ENCODE peak calls at places on chromosome 13, in seven cellular contexts. One of them, this sample, is unnamed. For H3K9me3, H3K36me3 and H3K27me3, the result is how much of the 10 kb centered on the place peaks cover.

GRCh38 chr13:100559886-100560285 is 28.7 kb downstream of the GGACT start:
- DNase-seq in CD4-positive, CD25-positive, alpha-beta regulatory T cell: no peak
- DNase-seq in breast epithelium: no peak
- DNase-seq in adrenal gland: no peak
- DNase-seq in neural progenitor cell: no peak
- DNase-seq in left ventricle myocardium inferior: no peak
- DNase-seq in IMR-90: no peak
- DNase-seq in this sample: no peak

GRCh38 chr13:64740493-64740892 is 2489.6 kb downstream of the PCDH9 start:
- DNase-seq in CD4-positive, CD25-positive, alpha-beta regulatory T cell: no peak
- DNase-seq in breast epithelium: no peak
- DNase-seq in adrenal gland: no peak
- DNase-seq in neural progenitor cell: no peak
- DNase-seq in left ventricle myocardium inferior: no peak
- DNase-seq in IMR-90: no peak
- DNase-seq in this sample: no peak

GRCh38 chr13:68170961-68171360 is 940.8 kb upstream of the PCDH9 start:
- DNase-seq in CD4-positive, CD25-positive, alpha-beta regulatory T cell: no peak
- DNase-seq in breast epithelium: no peak
- DNase-seq in adrenal gland: no peak
- DNase-seq in neural progenitor cell: no peak
- DNase-seq in left ventricle myocardium inferior: no peak
- DNase-seq in IMR-90: no peak
- DNase-seq in this sample: no peak

GRCh38 chr13:71477735-71478134 is 389.3 kb downstream of the DACH1 start:
- DNase-seq in CD4-positive, CD25-positive, alpha-beta regulatory T cell: no peak
- DNase-seq in breast epithelium: no peak
- DNase-seq in adrenal gland: no peak
- DNase-seq in neural progenitor cell: peak
- DNase-seq in left ventricle myocardium inferior: no peak
- DNase-seq in IMR-90: no peak
- DNase-seq in this sample: no peak

GRCh38 chr13:28282451-28282850 is 144.1 kb downstream of the PAN3 start:
- DNase-seq in CD4-positive, CD25-positive, alpha-beta regulatory T cell: no peak
- DNase-seq in breast epithelium: no peak
- DNase-seq in adrenal gland: no peak
- DNase-seq in neural progenitor cell: no peak
- DNase-seq in left ventricle myocardium inferior: no peak
- DNase-seq in IMR-90: no peak
- DNase-seq in this sample: no peak

GRCh38 chr13:101065314-101065713 is 351.0 kb downstream of the NALCN start:
- DNase-seq in CD4-positive, CD25-positive, alpha-beta regulatory T cell: no peak
- DNase-seq in breast epithelium: no peak
- DNase-seq in adrenal gland: no peak
- DNase-seq in neural progenitor cell: no peak
- DNase-seq in left ventricle myocardium inferior: no peak
- DNase-seq in IMR-90: no peak
- DNase-seq in this sample: no peak

GRCh38 chr13:45623516-45624090 is 8.1 kb upstream of the ERICH6B start:
- DNase-seq in CD4-positive, CD25-positive, alpha-beta regulatory T cell: peak
- DNase-seq in breast epithelium: no peak
- DNase-seq in adrenal gland: no peak
- DNase-seq in neural progenitor cell: peak
- DNase-seq in left ventricle myocardium inferior: no peak
- DNase-seq in IMR-90: peak
- DNase-seq in this sample: no peak

GRCh38 chr13:39600766-39601165 is 2.2 kb downstream of the LHFPL6 start:
- DNase-seq in CD4-positive, CD25-positive, alpha-beta regulatory T cell: no peak
- DNase-seq in breast epithelium: no peak
- DNase-seq in adrenal gland: no peak
- DNase-seq in neural progenitor cell: peak
- DNase-seq in left ventricle myocardium inferior: peak
- DNase-seq in IMR-90: no peak
- DNase-seq in this sample: no peak

GRCh38 chr13:72368031-72368430 is 359.4 kb downstream of the MZT1 start:
- DNase-seq in CD4-positive, CD25-positive, alpha-beta regulatory T cell: no peak
- DNase-seq in breast epithelium: no peak
- DNase-seq in adrenal gland: no peak
- DNase-seq in neural progenitor cell: no peak
- DNase-seq in left ventricle myocardium inferior: no peak
- DNase-seq in IMR-90: no peak
- DNase-seq in this sample: no peak

GRCh38 chr13:108662528-108662927 is 33.1 kb downstream of the MYO16 start:
- DNase-seq in CD4-positive, CD25-positive, alpha-beta regulatory T cell: no peak
- DNase-seq in breast epithelium: no peak
- DNase-seq in adrenal gland: no peak
- DNase-seq in neural progenitor cell: no peak
- DNase-seq in left ventricle myocardium inferior: no peak
- DNase-seq in IMR-90: no peak
- DNase-seq in this sample: no peak

GRCh38 chr13:89380101-89380500 is 1708.9 kb downstream of the SLITRK5 start:
- DNase-seq in CD4-positive, CD25-positive, alpha-beta regulatory T cell: no peak
- DNase-seq in breast epithelium: no peak
- DNase-seq in adrenal gland: no peak
- DNase-seq in neural progenitor cell: no peak
- DNase-seq in left ventricle myocardium inferior: no peak
- DNase-seq in IMR-90: no peak
- DNase-seq in this sample: peak

GRCh38 chr13:67308004-67308772 is 78.1 kb upstream of the PCDH9 start:
- DNase-seq in CD4-positive, CD25-positive, alpha-beta regulatory T cell: no peak
- DNase-seq in breast epithelium: no peak
- DNase-seq in adrenal gland: no peak
- DNase-seq in neural progenitor cell: no peak
- DNase-seq in left ventricle myocardium inferior: no peak
- DNase-seq in IMR-90: no peak
- DNase-seq in this sample: no peak

GRCh38 chr13:77299587-77299986 is 27.3 kb downstream of the MYCBP2 start:
- DNase-seq in CD4-positive, CD25-positive, alpha-beta regulatory T cell: no peak
- DNase-seq in breast epithelium: no peak
- DNase-seq in adrenal gland: no peak
- DNase-seq in neural progenitor cell: no peak
- DNase-seq in left ventricle myocardium inferior: no peak
- DNase-seq in IMR-90: no peak
- DNase-seq in this sample: no peak

GRCh38 chr13:36029171-36029570 is 102.0 kb downstream of the DCLK1 start:
- DNase-seq in CD4-positive, CD25-positive, alpha-beta regulatory T cell: no peak
- DNase-seq in breast epithelium: no peak
- DNase-seq in adrenal gland: no peak
- DNase-seq in neural progenitor cell: no peak
- DNase-seq in left ventricle myocardium inferior: no peak
- DNase-seq in IMR-90: peak
- DNase-seq in this sample: no peak

GRCh38 chr13:45370922-45371406 is 30.0 kb upstream of the TPT1 start:
- DNase-seq in CD4-positive, CD25-positive, alpha-beta regulatory T cell: peak
- DNase-seq in breast epithelium: peak
- DNase-seq in adrenal gland: peak
- DNase-seq in neural progenitor cell: peak
- DNase-seq in left ventricle myocardium inferior: peak
- DNase-seq in IMR-90: peak
- DNase-seq in this sample: peak

GRCh38 chr13:108895220-108895704 is 265.9 kb downstream of the MYO16 start:
- DNase-seq in CD4-positive, CD25-positive, alpha-beta regulatory T cell: peak
- DNase-seq in breast epithelium: no peak
- DNase-seq in adrenal gland: no peak
- DNase-seq in neural progenitor cell: peak
- DNase-seq in left ventricle myocardium inferior: no peak
- DNase-seq in IMR-90: peak
- DNase-seq in this sample: no peak

GRCh38 chr13:81395368-81395767 is 1054.4 kb upstream of the SPRY2 start:
- DNase-seq in CD4-positive, CD25-positive, alpha-beta regulatory T cell: no peak
- DNase-seq in breast epithelium: no peak
- DNase-seq in adrenal gland: no peak
- DNase-seq in neural progenitor cell: peak
- DNase-seq in left ventricle myocardium inferior: no peak
- DNase-seq in IMR-90: no peak
- DNase-seq in this sample: no peak

GRCh38 chr13:92549275-92549674 is 677.3 kb upstream of the GPC6 start:
- DNase-seq in CD4-positive, CD25-positive, alpha-beta regulatory T cell: no peak
- DNase-seq in breast epithelium: no peak
- DNase-seq in adrenal gland: no peak
- DNase-seq in neural progenitor cell: no peak
- DNase-seq in left ventricle myocardium inferior: no peak
- DNase-seq in IMR-90: no peak
- DNase-seq in this sample: no peak

DNA sequence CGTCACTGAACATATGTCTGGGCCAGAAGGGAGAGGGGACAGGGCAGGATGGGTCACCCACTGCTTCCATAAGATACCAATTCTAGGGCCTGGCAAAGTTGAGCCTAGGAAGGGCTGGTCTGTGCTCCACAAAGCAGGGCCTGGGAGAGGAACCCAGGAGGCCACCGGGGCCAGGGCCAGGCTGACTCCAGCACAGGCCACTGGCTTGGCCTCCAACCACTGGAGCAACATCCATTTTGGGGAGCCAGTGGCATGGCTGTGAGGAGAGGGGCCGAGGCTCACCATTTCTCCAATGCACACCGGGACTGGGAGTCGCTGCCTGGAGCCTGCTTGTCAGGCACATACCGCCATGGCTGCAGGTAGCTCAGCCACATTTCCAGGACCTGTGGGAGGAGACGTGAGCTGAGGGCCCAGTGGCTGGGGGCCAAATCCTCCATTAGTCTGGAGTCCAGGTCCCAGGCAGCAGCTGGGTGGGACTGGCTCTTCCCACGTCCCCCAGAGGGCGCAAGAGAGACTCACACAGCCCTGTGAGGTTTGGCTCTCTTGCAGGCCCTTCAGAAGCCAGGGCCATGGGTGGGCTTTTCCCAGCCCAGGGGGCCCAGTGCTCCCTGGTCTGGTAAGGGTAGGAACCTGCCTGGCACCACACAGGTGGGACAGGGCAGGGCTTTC is 27.7 kb downstream of the TUBA3C start:
- DNase-seq in CD4-positive, CD25-positive, alpha-beta regulatory T cell: peak
- DNase-seq in breast epithelium: no peak
- DNase-seq in adrenal gland: no peak
- DNase-seq in neural progenitor cell: no peak
- DNase-seq in left ventricle myocardium inferior: no peak
- DNase-seq in IMR-90: no peak
- DNase-seq in this sample: no peak
- H3K9me3 ChIP-seq in CD4-positive, CD25-positive, alpha-beta regulatory T cell: under half
- H3K9me3 ChIP-seq in breast epithelium: under half
- H3K9me3 ChIP-seq in adrenal gland: under half
- H3K9me3 ChIP-seq in neural progenitor cell: under half
- H3K9me3 ChIP-seq in left ventricle myocardium inferior: under half
- H3K9me3 ChIP-seq in IMR-90: half or more
- H3K9me3 ChIP-seq in this sample: under half

DNA sequence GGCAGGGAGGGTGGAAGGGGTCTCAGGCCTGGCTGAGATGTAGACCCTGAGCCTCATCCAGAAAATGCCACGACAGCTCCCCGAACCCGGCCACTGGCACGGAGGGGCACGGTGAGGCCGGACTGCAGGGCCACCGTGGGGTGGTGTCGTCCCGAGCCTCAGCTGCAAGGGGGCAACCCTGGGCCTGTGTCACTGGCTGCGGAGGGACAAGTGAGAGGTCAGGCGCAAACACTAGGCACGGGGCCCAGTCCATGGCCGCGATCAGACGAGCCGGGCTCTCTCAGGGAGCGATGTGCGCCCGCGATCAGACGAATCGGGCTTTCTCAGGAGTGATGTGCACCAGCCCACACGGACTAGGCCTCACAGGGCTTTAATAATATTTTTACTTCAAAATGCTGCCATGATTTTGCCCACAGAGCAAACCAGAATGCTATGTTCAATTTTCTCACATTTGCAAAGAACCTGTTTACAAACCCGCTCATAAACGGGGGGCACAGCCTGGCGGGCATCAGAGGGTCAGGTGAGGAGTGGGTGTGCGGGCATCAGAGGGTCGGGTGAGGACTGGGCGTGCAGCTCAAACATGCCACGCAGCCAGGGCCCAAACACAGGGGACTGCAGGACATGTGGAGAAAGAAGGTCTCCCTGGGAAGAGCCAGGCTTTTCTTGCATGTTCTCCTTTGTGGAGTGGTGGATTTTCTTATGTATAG is 42.6 kb upstream of the C13orf46 start:
- DNase-seq in CD4-positive, CD25-positive, alpha-beta regulatory T cell: no peak
- DNase-seq in breast epithelium: no peak
- DNase-seq in adrenal gland: no peak
- DNase-seq in neural progenitor cell: no peak
- DNase-seq in left ventricle myocardium inferior: no peak
- DNase-seq in IMR-90: no peak
- DNase-seq in this sample: no peak
- H3K36me3 ChIP-seq in CD4-positive, CD25-positive, alpha-beta regulatory T cell: half or more
- H3K36me3 ChIP-seq in breast epithelium: under half
- H3K36me3 ChIP-seq in adrenal gland: under half
- H3K36me3 ChIP-seq in neural progenitor cell: under half
- H3K36me3 ChIP-seq in left ventricle myocardium inferior: half or more
- H3K36me3 ChIP-seq in IMR-90: half or more
- H3K36me3 ChIP-seq in this sample: half or more

GRCh38 chr13:110421061-110421460 is 114.0 kb downstream of the COL4A2 start:
- DNase-seq in CD4-positive, CD25-positive, alpha-beta regulatory T cell: no peak
- DNase-seq in breast epithelium: no peak
- DNase-seq in adrenal gland: no peak
- DNase-seq in neural progenitor cell: no peak
- DNase-seq in left ventricle myocardium inferior: no peak
- DNase-seq in IMR-90: no peak
- DNase-seq in this sample: no peak

GRCh38 chr13:110418944-110419343 is 111.9 kb downstream of the COL4A2 start:
- DNase-seq in CD4-positive, CD25-positive, alpha-beta regulatory T cell: no peak
- DNase-seq in breast epithelium: no peak
- DNase-seq in adrenal gland: no peak
- DNase-seq in neural progenitor cell: no peak
- DNase-seq in left ventricle myocardium inferior: peak
- DNase-seq in IMR-90: no peak
- DNase-seq in this sample: no peak

GRCh38 chr13:110419946-110420345 is 112.9 kb downstream of the COL4A2 start:
- DNase-seq in CD4-positive, CD25-positive, alpha-beta regulatory T cell: no peak
- DNase-seq in breast epithelium: no peak
- DNase-seq in adrenal gland: no peak
- DNase-seq in neural progenitor cell: no peak
- DNase-seq in left ventricle myocardium inferior: no peak
- DNase-seq in IMR-90: no peak
- DNase-seq in this sample: no peak

GRCh38 chr13:110420626-110421025 is 113.5 kb downstream of the COL4A2 start:
- DNase-seq in CD4-positive, CD25-positive, alpha-beta regulatory T cell: no peak
- DNase-seq in breast epithelium: no peak
- DNase-seq in adrenal gland: no peak
- DNase-seq in neural progenitor cell: no peak
- DNase-seq in left ventricle myocardium inferior: no peak
- DNase-seq in IMR-90: no peak
- DNase-seq in this sample: no peak

DNA sequence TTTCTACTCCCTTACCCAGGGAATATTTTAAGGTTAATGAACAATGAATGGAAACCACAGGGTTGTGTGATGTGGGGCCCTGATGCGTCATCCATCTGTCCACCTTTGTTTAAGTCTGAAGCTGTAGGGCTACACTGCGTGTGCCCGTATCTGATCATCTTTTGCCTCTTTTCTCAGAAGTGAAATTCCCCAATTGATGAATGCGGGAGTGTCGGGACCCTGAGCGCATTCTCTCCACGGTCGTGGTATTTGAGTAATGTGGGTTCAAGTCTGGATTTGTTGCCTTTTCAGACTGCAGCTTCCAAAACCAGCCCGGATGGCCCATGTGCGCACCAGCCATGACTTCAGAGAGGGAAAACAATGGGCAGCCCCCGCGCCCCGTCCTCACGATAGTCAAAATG is 112.3 kb downstream of the COL4A2 start:
- DNase-seq in CD4-positive, CD25-positive, alpha-beta regulatory T cell: no peak
- DNase-seq in breast epithelium: no peak
- DNase-seq in adrenal gland: no peak
- DNase-seq in neural progenitor cell: no peak
- DNase-seq in left ventricle myocardium inferior: no peak
- DNase-seq in IMR-90: no peak
- DNase-seq in this sample: no peak
- H3K27me3 ChIP-seq in CD4-positive, CD25-positive, alpha-beta regulatory T cell: under half
- H3K27me3 ChIP-seq in breast epithelium: under half
- H3K27me3 ChIP-seq in adrenal gland: under half
- H3K27me3 ChIP-seq in neural progenitor cell: under half
- H3K27me3 ChIP-seq in left ventricle myocardium inferior: under half
- H3K27me3 ChIP-seq in IMR-90: under half
- H3K27me3 ChIP-seq in this sample: under half

GRCh38 chr13:19264711-19265110 is 83.1 kb upstream of the TUBA3C start:
- DNase-seq in CD4-positive, CD25-positive, alpha-beta regulatory T cell: no peak
- DNase-seq in breast epithelium: no peak
- DNase-seq in adrenal gland: no peak
- DNase-seq in neural progenitor cell: no peak
- DNase-seq in left ventricle myocardium inferior: no peak
- DNase-seq in IMR-90: no peak
- DNase-seq in this sample: no peak
- H3K9me3 ChIP-seq in CD4-positive, CD25-positive, alpha-beta regulatory T cell: under half
- H3K9me3 ChIP-seq in breast epithelium: under half
- H3K9me3 ChIP-seq in adrenal gland: under half
- H3K9me3 ChIP-seq in neural progenitor cell: under half
- H3K9me3 ChIP-seq in left ventricle myocardium inferior: under half
- H3K9me3 ChIP-seq in IMR-90: under half
- H3K9me3 ChIP-seq in this sample: under half